ENCODE peak calls at places on chromosomes 5 and 9, in ten cellular contexts. A, H, Z, E, K, C, Q, D, Y and R are unnamed samples.

GRCh38 chr5:79120221-79120620 is 8.6 kb downstream of the BHMT start:
- DNase-seq in H (no peak), D (no peak), K (no peak), Y (no peak), E (no peak), Q (no peak), A (no peak), Z (no peak), C (peak; percentile 39), R (no peak)

GRCh38 chr5:163730206-163730782 is 224.9 kb downstream of the MAT2B start:
- DNase-seq in C (no peak), K (no peak), Y (peak; percentile 57), H (no peak), Q (no peak), E (no peak), Z (no peak), A (no peak), D (no peak), R (no peak)

GRCh38 chr5:132464155-132464939 is 26.2 kb downstream of the IRF1 start:
- DNase-seq in Q (no peak), A (no peak), C (no peak), H (no peak), K (no peak), Y (peak; percentile 59), D (no peak), E (no peak), Z (no peak), R (no peak)

GRCh38 chr9:81317939-81318338 is 371.4 kb downstream of the TLE1 start:
- DNase-seq in C (peak; percentile 75), E (no peak), D (no peak), H (no peak), Q (no peak), A (no peak), K (no peak), Z (peak; percentile 56), Y (no peak), R (no peak)

GRCh38 chr5:59174248-59174844 is 591.5 kb downstream of the RAB3C start:
- DNase-seq in C (peak; percentile 48), Y (no peak), Q (no peak), K (peak; percentile 21), A (no peak), D (peak; percentile 87), E (peak; percentile 38), H (no peak), Z (peak; percentile 53), R (peak; percentile 6)

GRCh38 chr5:172596638-172597231 is 44.3 kb upstream of the NEURL1B start:
- DNase-seq in Z (no peak), A (no peak), K (no peak), C (no peak), E (no peak), Y (no peak), Q (no peak), H (no peak), D (no peak), R (no peak)

GRCh38 chr5:149886060-149886459 is 58.5 kb downstream of the PDE6A start:
- DNase-seq in H (no peak), A (no peak), K (no peak), Z (no peak), E (no peak), Q (no peak), D (peak; percentile 21), C (peak; percentile 85), Y (peak; percentile 45), R (no peak)

GRCh38 chr9:93139365-93140182 is 5.5 kb upstream of the NINJ1 start:
- DNase-seq in C (no peak), E (no peak), Y (no peak), Z (no peak), Q (no peak), H (no peak), A (no peak), K (no peak), D (no peak), R (no peak)

GRCh38 chr9:91734371-91734981 is 215.6 kb downstream of the ROR2 start:
- DNase-seq in Q (peak; percentile 58), K (no peak), Y (peak; percentile 81), E (peak; percentile 78), H (peak; percentile 66), D (peak; percentile 58), A (peak; percentile 85), C (no peak), Z (no peak), R (peak; percentile 21)

GRCh38 chr5:149166128-149166527 is 24.8 kb downstream of the ABLIM3 start:
- DNase-seq in Y (no peak), K (no peak), D (peak; percentile 82), A (no peak), E (no peak), Q (no peak), Z (peak; percentile 21), H (no peak), C (peak; percentile 79), R (no peak)

GRCh38 chr5:135205616-135206349 is 171.8 kb upstream of the PITX1 start:
- DNase-seq in K (peak; percentile 40), Q (no peak), Y (no peak), H (no peak), C (peak; percentile 26), A (no peak), Z (no peak), E (no peak), D (peak; percentile 87), R (no peak)

GRCh38 chr9:125659954-125660353 is 47.1 kb downstream of the MAPKAP1 start:
- DNase-seq in A (no peak), Q (no peak), E (no peak), K (peak; percentile 27), C (peak; percentile 86), D (peak; percentile 90), Y (no peak), Z (peak; percentile 46), H (no peak), R (no peak)

GRCh38 chr5:100647461-100648230 is 112.5 kb downstream of the FAM174A start:
- DNase-seq in H (peak; percentile 47), Q (no peak), Z (no peak), A (peak; percentile 32), C (peak; percentile 27), K (no peak), E (no peak), Y (peak; percentile 86), D (no peak), R (peak; percentile 79)

GRCh38 chr9:93123561-93124283 is 10.3 kb downstream of the NINJ1 start:
- DNase-seq in E (no peak), Y (peak; percentile 22), Q (peak; percentile 13), C (no peak), A (peak; percentile 20), D (no peak), K (no peak), Z (no peak), H (peak; percentile 1), R (no peak)

GRCh38 chr5:142861011-142861410 is 90.8 kb downstream of the ARHGAP26 start:
- DNase-seq in A (no peak), Y (no peak), C (no peak), K (no peak), Z (no peak), D (no peak), E (no peak), Q (no peak), H (no peak), R (no peak)

GRCh38 chr5:123157797-123158528 is 68.9 kb downstream of the PRDM6 start:
- DNase-seq in D (peak; percentile 83), E (no peak), C (peak; percentile 80), A (no peak), Z (peak; percentile 68), K (peak; percentile 49), Q (no peak), H (no peak), Y (no peak), R (no peak)
- TF ChIP-seq CTCF in D (peak; percentile 48), E (peak; percentile 12), C (no peak), A (no peak), Z (peak; percentile 46), K (peak; percentile 42), Q (no peak), H (peak; percentile 24), Y (no peak), R (no peak)

DNA sequence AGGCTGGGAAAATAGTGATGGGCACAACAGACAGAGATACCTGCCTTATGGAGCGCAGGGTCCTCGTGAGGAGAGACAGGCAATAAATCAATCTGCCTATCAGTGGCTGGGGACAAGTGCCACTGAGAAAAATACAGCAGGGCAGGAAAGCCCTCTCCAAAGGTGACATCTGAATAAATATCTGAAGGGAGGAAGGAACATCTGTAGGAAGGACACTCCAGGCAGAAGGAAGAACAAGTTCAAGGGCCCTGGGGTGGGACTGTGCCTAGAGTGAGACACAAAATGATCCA is 53.7 kb upstream of the SLC25A51 start:
- DNase-seq in C (no peak), K (no peak), D (no peak), Z (no peak), H (no peak), E (no peak), A (no peak), Q (no peak), Y (no peak), R (no peak)
- TF ChIP-seq CTCF in C (no peak), K (no peak), D (no peak), Z (no peak), H (no peak), E (no peak), A (no peak), Q (no peak), Y (no peak), R (no peak)

GRCh38 chr9:132673355-132673754 is 3.1 kb downstream of the GTF3C4 start:
- DNase-seq in Q (no peak), K (peak; percentile 47), H (no peak), E (peak; percentile 68), Y (no peak), Z (no peak), D (peak; percentile 43), C (peak; percentile 51), A (no peak), R (no peak)

GRCh38 chr9:132671620-132672412 is 1.6 kb downstream of the GTF3C4 start:
- DNase-seq in H (no peak), C (no peak), A (no peak), Q (no peak), D (peak; percentile 47), K (no peak), Y (no peak), E (no peak), Z (no peak), R (no peak)

GRCh38 chr9:132670359-132670815 is at the start of gene GTF3C4:
- DNase-seq in D (peak; percentile 12), H (peak; percentile 76), K (no peak), Z (no peak), A (peak; percentile 83), C (no peak), Y (peak; percentile 90), Q (no peak), E (peak; percentile 69), R (peak; percentile 84)

GRCh38 chr9:132670816-132671371 is 630 bp downstream of the GTF3C4 start:
- DNase-seq in E (peak; percentile 38), D (peak; percentile 13), Z (no peak), H (no peak), K (no peak), A (no peak), C (no peak), Q (peak; percentile 59), Y (peak; percentile 33), R (peak; percentile 29)

DNA sequence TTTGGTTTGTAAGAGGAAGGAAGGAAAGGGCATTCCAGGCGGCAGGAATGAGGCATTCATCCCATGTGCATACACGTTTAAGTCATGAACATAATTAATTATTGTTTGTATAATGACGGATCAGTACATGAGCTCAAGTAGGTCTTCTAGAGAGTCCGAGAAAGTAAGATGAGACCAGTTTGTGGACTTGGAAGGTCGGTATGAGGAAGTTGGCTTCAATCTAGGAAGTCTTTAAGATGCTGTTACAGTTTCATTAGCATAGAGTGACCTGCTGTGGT is 2.1 kb downstream of the GTF3C4 start:
- DNase-seq in A (no peak), Y (no peak), D (peak; percentile 26), Q (no peak), H (no peak), K (no peak), E (no peak), C (peak; percentile 12), Z (no peak), R (no peak)
- TF ChIP-seq CTCF in A (no peak), Y (no peak), D (no peak), Q (no peak), H (no peak), K (peak; percentile 39), E (no peak), C (peak; percentile 7), Z (no peak), R (no peak)

GRCh38 chr9:130707225-130707976 is 13.8 kb downstream of the EXOSC2 start:
- DNase-seq in Q (no peak), A (peak; percentile 63), H (peak; percentile 55), C (peak; percentile 32), K (no peak), D (peak; percentile 68), Y (no peak), Z (no peak), E (peak; percentile 33), R (no peak)
- TF ChIP-seq CTCF in Q (peak; percentile 27), A (no peak), H (peak; percentile 75), C (peak; percentile 77), K (peak; percentile 77), D (peak; percentile 84), Y (peak; percentile 32), Z (peak; percentile 59), E (peak; percentile 95), R (peak; percentile 25)